ENCODE peak calls at places on chromosomes 16 and 17, in eight cellular contexts. One of them, this sample, is unnamed.

GRCh38 chr16:1917665-1918111 is 527 bp downstream of the HS3ST6 start:
- DNase-seq in heart left ventricle: no peak
- DNase-seq in activated T-cell treated with anti-CD3 and anti-CD28 coated beads, Interleukin-2, amount 50 U/mL, for 1 hour: no peak
- DNase-seq in C1 segment of cervical spinal cord: no peak
- DNase-seq in GM06990: no peak
- DNase-seq in substantia nigra: no peak
- DNase-seq in type B pancreatic cell: no peak
- DNase-seq in skeletal muscle cell: no peak
- DNase-seq in this sample: no peak

GRCh38 chr16:50281391-50282009 is 15.1 kb downstream of the ADCY7 start:
- DNase-seq in type B pancreatic cell: no peak
- DNase-seq in substantia nigra: no peak
- DNase-seq in C1 segment of cervical spinal cord: no peak
- DNase-seq in skeletal muscle cell: no peak
- DNase-seq in activated T-cell treated with anti-CD3 and anti-CD28 coated beads, Interleukin-2, amount 50 U/mL, for 1 hour: no peak
- DNase-seq in heart left ventricle: no peak
- DNase-seq in GM06990: no peak
- DNase-seq in this sample: no peak

GRCh38 chr17:76036497-76037380 is 9.6 kb upstream of the EVPL start:
- DNase-seq in heart left ventricle: no peak
- DNase-seq in C1 segment of cervical spinal cord: no peak
- DNase-seq in substantia nigra: no peak
- DNase-seq in type B pancreatic cell: no peak
- DNase-seq in skeletal muscle cell: no peak
- DNase-seq in activated T-cell treated with anti-CD3 and anti-CD28 coated beads, Interleukin-2, amount 50 U/mL, for 1 hour: no peak
- DNase-seq in GM06990: no peak
- DNase-seq in this sample: no peak

GRCh38 chr16:318628-319027 is 33.9 kb downstream of the AXIN1 start:
- DNase-seq in skeletal muscle cell: no peak
- DNase-seq in C1 segment of cervical spinal cord: no peak
- DNase-seq in GM06990: no peak
- DNase-seq in activated T-cell treated with anti-CD3 and anti-CD28 coated beads, Interleukin-2, amount 50 U/mL, for 1 hour: no peak
- DNase-seq in type B pancreatic cell: no peak
- DNase-seq in heart left ventricle: no peak
- DNase-seq in substantia nigra: no peak
- DNase-seq in this sample: no peak

GRCh38 chr16:1007284-1007850 is 25.8 kb downstream of the SOX8 start:
- DNase-seq in GM06990: no peak
- DNase-seq in activated T-cell treated with anti-CD3 and anti-CD28 coated beads, Interleukin-2, amount 50 U/mL, for 1 hour: no peak
- DNase-seq in skeletal muscle cell: no peak
- DNase-seq in substantia nigra: no peak
- DNase-seq in heart left ventricle: no peak
- DNase-seq in type B pancreatic cell: no peak
- DNase-seq in C1 segment of cervical spinal cord: no peak
- DNase-seq in this sample: no peak

GRCh38 chr16:548586-548985 is 11.6 kb upstream of the PRR35 start:
- DNase-seq in GM06990: no peak
- DNase-seq in heart left ventricle: no peak
- DNase-seq in skeletal muscle cell: no peak
- DNase-seq in type B pancreatic cell: no peak
- DNase-seq in activated T-cell treated with anti-CD3 and anti-CD28 coated beads, Interleukin-2, amount 50 U/mL, for 1 hour: no peak
- DNase-seq in substantia nigra: no peak
- DNase-seq in C1 segment of cervical spinal cord: no peak
- DNase-seq in this sample: no peak

GRCh38 chr17:39246274-39246673 is 20.5 kb upstream of the STAC2 start:
- DNase-seq in GM06990: no peak
- DNase-seq in heart left ventricle: no peak
- DNase-seq in substantia nigra: no peak
- DNase-seq in skeletal muscle cell: no peak
- DNase-seq in activated T-cell treated with anti-CD3 and anti-CD28 coated beads, Interleukin-2, amount 50 U/mL, for 1 hour: no peak
- DNase-seq in C1 segment of cervical spinal cord: no peak
- DNase-seq in type B pancreatic cell: no peak
- DNase-seq in this sample: no peak

GRCh38 chr16:10685709-10686108 is 9.0 kb downstream of the TEKT5 start:
- DNase-seq in C1 segment of cervical spinal cord: peak
- DNase-seq in substantia nigra: no peak
- DNase-seq in skeletal muscle cell: no peak
- DNase-seq in activated T-cell treated with anti-CD3 and anti-CD28 coated beads, Interleukin-2, amount 50 U/mL, for 1 hour: no peak
- DNase-seq in type B pancreatic cell: peak
- DNase-seq in heart left ventricle: no peak
- DNase-seq in GM06990: no peak
- DNase-seq in this sample: no peak

GRCh38 chr17:50272711-50273653 is 1.3 kb upstream of the TMEM92 start:
- DNase-seq in activated T-cell treated with anti-CD3 and anti-CD28 coated beads, Interleukin-2, amount 50 U/mL, for 1 hour: peak
- DNase-seq in heart left ventricle: peak
- DNase-seq in type B pancreatic cell: peak
- DNase-seq in C1 segment of cervical spinal cord: no peak
- DNase-seq in GM06990: peak
- DNase-seq in skeletal muscle cell: no peak
- DNase-seq in substantia nigra: no peak
- DNase-seq in this sample: no peak

GRCh38 chr16:2160915-2161551 is 5.5 kb downstream of the TRAF7 start:
- DNase-seq in type B pancreatic cell: no peak
- DNase-seq in C1 segment of cervical spinal cord: no peak
- DNase-seq in substantia nigra: no peak
- DNase-seq in skeletal muscle cell: peak
- DNase-seq in activated T-cell treated with anti-CD3 and anti-CD28 coated beads, Interleukin-2, amount 50 U/mL, for 1 hour: no peak
- DNase-seq in GM06990: no peak
- DNase-seq in heart left ventricle: no peak
- DNase-seq in this sample: no peak

GRCh38 chr17:33651631-33652030 is 358.5 kb upstream of the ASIC2 start:
- DNase-seq in C1 segment of cervical spinal cord: no peak
- DNase-seq in skeletal muscle cell: no peak
- DNase-seq in GM06990: no peak
- DNase-seq in type B pancreatic cell: no peak
- DNase-seq in substantia nigra: no peak
- DNase-seq in heart left ventricle: no peak
- DNase-seq in activated T-cell treated with anti-CD3 and anti-CD28 coated beads, Interleukin-2, amount 50 U/mL, for 1 hour: no peak
- DNase-seq in this sample: no peak

GRCh38 chr17:45394913-45395568 is 37.6 kb downstream of the ARHGAP27 start:
- DNase-seq in heart left ventricle: peak
- DNase-seq in skeletal muscle cell: no peak
- DNase-seq in C1 segment of cervical spinal cord: peak
- DNase-seq in substantia nigra: no peak
- DNase-seq in GM06990: no peak
- DNase-seq in type B pancreatic cell: peak
- DNase-seq in activated T-cell treated with anti-CD3 and anti-CD28 coated beads, Interleukin-2, amount 50 U/mL, for 1 hour: peak
- DNase-seq in this sample: peak

GRCh38 chr17:77323413-77324171 is 182.8 kb downstream of the SEC14L1 start:
- DNase-seq in C1 segment of cervical spinal cord: no peak
- DNase-seq in activated T-cell treated with anti-CD3 and anti-CD28 coated beads, Interleukin-2, amount 50 U/mL, for 1 hour: peak
- DNase-seq in skeletal muscle cell: no peak
- DNase-seq in GM06990: peak
- DNase-seq in substantia nigra: no peak
- DNase-seq in heart left ventricle: no peak
- DNase-seq in type B pancreatic cell: peak
- DNase-seq in this sample: no peak

GRCh38 chr17:81869221-81870154 is 1.6 kb downstream of the ARHGDIA start:
- DNase-seq in skeletal muscle cell: no peak
- DNase-seq in substantia nigra: no peak
- DNase-seq in GM06990: peak
- DNase-seq in activated T-cell treated with anti-CD3 and anti-CD28 coated beads, Interleukin-2, amount 50 U/mL, for 1 hour: peak
- DNase-seq in heart left ventricle: no peak
- DNase-seq in C1 segment of cervical spinal cord: no peak
- DNase-seq in type B pancreatic cell: no peak
- DNase-seq in this sample: no peak

GRCh38 chr17:82870091-82870491 is 30.3 kb upstream of the ZNF750 start:
- DNase-seq in type B pancreatic cell: no peak
- DNase-seq in activated T-cell treated with anti-CD3 and anti-CD28 coated beads, Interleukin-2, amount 50 U/mL, for 1 hour: no peak
- DNase-seq in heart left ventricle: no peak
- DNase-seq in GM06990: no peak
- DNase-seq in C1 segment of cervical spinal cord: no peak
- DNase-seq in substantia nigra: no peak
- DNase-seq in skeletal muscle cell: no peak
- DNase-seq in this sample: no peak

GRCh38 chr16:89922477-89922883 is 662 bp upstream of the TUBB3 start:
- DNase-seq in skeletal muscle cell: peak
- DNase-seq in C1 segment of cervical spinal cord: peak
- DNase-seq in activated T-cell treated with anti-CD3 and anti-CD28 coated beads, Interleukin-2, amount 50 U/mL, for 1 hour: peak
- DNase-seq in heart left ventricle: peak
- DNase-seq in GM06990: no peak
- DNase-seq in type B pancreatic cell: no peak
- DNase-seq in substantia nigra: no peak
- DNase-seq in this sample: peak

GRCh38 chr17:42750730-42751356 is 6.0 kb upstream of the EZH1 start:
- DNase-seq in C1 segment of cervical spinal cord: no peak
- DNase-seq in skeletal muscle cell: no peak
- DNase-seq in activated T-cell treated with anti-CD3 and anti-CD28 coated beads, Interleukin-2, amount 50 U/mL, for 1 hour: no peak
- DNase-seq in GM06990: no peak
- DNase-seq in heart left ventricle: no peak
- DNase-seq in substantia nigra: no peak
- DNase-seq in type B pancreatic cell: no peak
- DNase-seq in this sample: no peak

GRCh38 chr16:73771676-73772075 is 524.9 kb upstream of the PSMD7 start:
- DNase-seq in GM06990: no peak
- DNase-seq in substantia nigra: no peak
- DNase-seq in C1 segment of cervical spinal cord: no peak
- DNase-seq in activated T-cell treated with anti-CD3 and anti-CD28 coated beads, Interleukin-2, amount 50 U/mL, for 1 hour: no peak
- DNase-seq in type B pancreatic cell: no peak
- DNase-seq in skeletal muscle cell: no peak
- DNase-seq in heart left ventricle: no peak
- DNase-seq in this sample: no peak

GRCh38 chr16:83633285-83633684 is 174.5 kb upstream of the HSBP1 start:
- DNase-seq in substantia nigra: no peak
- DNase-seq in GM06990: no peak
- DNase-seq in activated T-cell treated with anti-CD3 and anti-CD28 coated beads, Interleukin-2, amount 50 U/mL, for 1 hour: no peak
- DNase-seq in C1 segment of cervical spinal cord: no peak
- DNase-seq in skeletal muscle cell: no peak
- DNase-seq in heart left ventricle: no peak
- DNase-seq in type B pancreatic cell: no peak
- DNase-seq in this sample: no peak

GRCh38 chr17:31588034-31588433 is 196.6 kb downstream of the RAB11FIP4 start:
- DNase-seq in C1 segment of cervical spinal cord: no peak
- DNase-seq in activated T-cell treated with anti-CD3 and anti-CD28 coated beads, Interleukin-2, amount 50 U/mL, for 1 hour: no peak
- DNase-seq in heart left ventricle: no peak
- DNase-seq in substantia nigra: no peak
- DNase-seq in GM06990: no peak
- DNase-seq in type B pancreatic cell: no peak
- DNase-seq in skeletal muscle cell: no peak
- DNase-seq in this sample: no peak

GRCh38 chr17:59845595-59846390 is 47.0 kb downstream of the TUBD1 start:
- DNase-seq in substantia nigra: no peak
- DNase-seq in type B pancreatic cell: no peak
- DNase-seq in heart left ventricle: no peak
- DNase-seq in C1 segment of cervical spinal cord: no peak
- DNase-seq in GM06990: no peak
- DNase-seq in skeletal muscle cell: peak
- DNase-seq in activated T-cell treated with anti-CD3 and anti-CD28 coated beads, Interleukin-2, amount 50 U/mL, for 1 hour: no peak
- DNase-seq in this sample: no peak

GRCh38 chr17:49365667-49366066 is 3.6 kb upstream of the ZNF652 start:
- DNase-seq in substantia nigra: no peak
- DNase-seq in type B pancreatic cell: no peak
- DNase-seq in activated T-cell treated with anti-CD3 and anti-CD28 coated beads, Interleukin-2, amount 50 U/mL, for 1 hour: peak
- DNase-seq in heart left ventricle: no peak
- DNase-seq in skeletal muscle cell: no peak
- DNase-seq in C1 segment of cervical spinal cord: no peak
- DNase-seq in GM06990: no peak
- DNase-seq in this sample: no peak